ENCODE peak calls at places on chromosomes 4 and X, in ten cellular contexts. Y is GM23248, O is HCT116, H is IMR-90, M is neural progenitor cell, X is MM.1S, C is Karpas-422, B is mammary epithelial cell, E is PC-3, A is H9. S is an unnamed sample.

GRCh38 chr4:26150948-26151347 is 169.9 kb upstream of the RBPJ start:
- DNase-seq in Y (peak; percentile 78), O (no peak), H (peak; percentile 79), M (no peak), X (no peak), C (no peak), B (peak; percentile 5), E (peak; percentile 72), A (no peak), S (no peak)

GRCh38 chr4:79042079-79042674 is 102.9 kb upstream of the PAQR3 start:
- DNase-seq in Y (peak; percentile 57), O (peak; percentile 13), H (peak; percentile 22), M (peak; percentile 48), X (peak; percentile 39), C (peak; percentile 48), B (peak; percentile 2), E (peak; percentile 47), A (no peak), S (peak; percentile 13)

GRCh38 chr4:23219779-23220408 is 527.2 kb downstream of the GBA3 start:
- DNase-seq in Y (no peak), O (no peak), H (no peak), M (no peak), X (no peak), C (no peak), B (no peak), E (no peak), A (no peak), S (no peak)

GRCh38 chr4:90824266-90825167 is 697.3 kb downstream of the CCSER1 start:
- DNase-seq in Y (no peak), O (no peak), H (no peak), M (no peak), X (no peak), C (no peak), B (no peak), E (no peak), A (no peak), S (no peak)

GRCh38 chr4:9944431-9945425 is 76.6 kb downstream of the SLC2A9 start:
- DNase-seq in Y (peak; percentile 43), O (no peak), H (no peak), M (no peak), X (no peak), C (no peak), B (no peak), E (peak; percentile 60), A (no peak), S (no peak)

GRCh38 chr4:8343967-8344331 is 74.4 kb downstream of the HTRA3 start:
- DNase-seq in Y (no peak), O (no peak), H (no peak), M (no peak), X (no peak), C (no peak), B (no peak), E (no peak), A (no peak), S (no peak)

GRCh38 chrX:65406532-65406931 is 128.1 kb downstream of the LAS1L start:
- DNase-seq in Y (peak; percentile 24), O (no peak), H (no peak), M (peak; percentile 2), X (peak; percentile 45), C (no peak), B (no peak), E (no peak), A (peak; percentile 28), S (no peak)

GRCh38 chrX:141468940-141469339 is 115.6 kb downstream of the SPANXA1 start:
- DNase-seq in Y (peak; percentile 60), O (no peak), H (peak; percentile 57), M (no peak), X (no peak), C (no peak), B (peak; percentile 33), E (peak; percentile 85), A (no peak), S (no peak)

GRCh38 chrX:55907968-55908607 is 190.5 kb downstream of the RRAGB start:
- DNase-seq in Y (peak; percentile 56), O (peak; percentile 38), H (no peak), M (peak; percentile 81), X (peak; percentile 65), C (peak; percentile 75), B (peak; percentile 33), E (peak; percentile 77), A (peak; percentile 83), S (peak; percentile 31)

DNA sequence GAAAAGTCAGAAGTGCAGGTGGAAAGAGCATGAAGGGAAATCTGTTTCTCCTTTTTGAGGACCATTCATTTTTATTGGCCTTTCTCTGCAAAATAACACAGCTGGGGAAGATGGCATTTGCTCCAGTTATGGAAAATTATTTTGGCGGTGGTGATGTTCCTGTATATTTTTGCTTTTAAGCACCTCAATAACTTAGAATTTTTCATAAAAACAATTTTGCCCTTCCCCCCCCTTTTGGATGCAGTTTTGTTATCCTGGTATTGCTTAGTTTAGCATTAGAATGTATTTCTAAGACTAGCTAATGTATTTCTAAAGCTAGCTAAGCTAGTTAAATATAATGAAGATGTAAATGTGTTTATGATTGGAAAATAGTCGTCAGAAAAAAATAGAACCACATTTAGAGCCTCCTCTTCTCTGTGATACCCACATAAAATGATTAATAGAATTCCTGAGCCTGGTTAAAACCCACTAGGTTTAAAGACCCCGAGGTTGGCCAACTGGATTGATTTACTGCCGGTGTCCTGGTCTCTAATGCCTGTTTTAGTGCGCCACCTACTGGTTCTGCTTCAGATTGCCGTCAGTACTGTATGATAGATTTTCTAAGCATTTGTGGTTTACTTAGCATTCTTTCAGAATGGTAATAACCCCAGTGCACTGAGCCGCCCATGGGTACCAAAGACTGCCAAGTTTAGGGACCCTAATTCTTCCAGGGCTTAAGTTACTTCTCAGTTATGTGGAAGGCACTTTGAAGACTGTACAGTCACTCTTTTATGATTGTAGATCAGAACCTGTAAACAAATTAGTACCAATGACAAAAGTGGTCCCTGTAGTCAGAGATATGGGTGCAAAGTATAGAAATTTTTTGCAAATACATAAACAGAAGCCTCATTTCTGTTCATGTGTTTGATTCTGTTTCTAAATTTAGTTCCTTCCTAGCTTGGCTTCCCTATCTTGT is 11.4 kb downstream of the KLF3 start:
- DNase-seq in Y (peak; percentile 80), O (peak; percentile 60), H (peak; percentile 88), M (peak; percentile 90), X (peak; percentile 87), C (peak; percentile 92), B (peak; percentile 68), E (peak; percentile 87), A (peak; percentile 72), S (peak; percentile 67)
- H4K20me1 ChIP-seq in Y (peaks cover 13% of the 10 kb centered on the region), O (peaks cover 7% of the 10 kb centered on the region), H (peaks cover 92% of the 10 kb centered on the region), M (peaks cover 87% of the 10 kb centered on the region), X (peaks cover 18% of the 10 kb centered on the region), C (no peaks in the 10 kb centered on the region), B (no peaks in the 10 kb centered on the region), E (peaks cover 22% of the 10 kb centered on the region), A (no peaks in the 10 kb centered on the region), S (peaks cover 16% of the 10 kb centered on the region)

GRCh38 chr4:53854991-53855885 is 209.2 kb downstream of the CHIC2 start:
- DNase-seq in Y (peak; percentile 82), O (no peak), H (peak; percentile 60), M (no peak), X (no peak), C (peak; percentile 82), B (peak; percentile 37), E (peak; percentile 75), A (no peak), S (no peak)
- H4K20me1 ChIP-seq in Y (no peaks in the 10 kb centered on the region), O (no peaks in the 10 kb centered on the region), H (no peaks in the 10 kb centered on the region), M (no peaks in the 10 kb centered on the region), X (no peaks in the 10 kb centered on the region), C (no peaks in the 10 kb centered on the region), B (no peaks in the 10 kb centered on the region), E (no peaks in the 10 kb centered on the region), A (no peaks in the 10 kb centered on the region), S (no peaks in the 10 kb centered on the region)

GRCh38 chr4:113641025-113641431 is 120.5 kb downstream of the CAMK2D start:
- DNase-seq in Y (no peak), O (no peak), H (no peak), M (no peak), X (peak; percentile 30), C (peak; percentile 89), B (no peak), E (no peak), A (no peak), S (no peak)
- H4K20me1 ChIP-seq in Y (peaks cover 4% of the 10 kb centered on the region), O (no peaks in the 10 kb centered on the region), H (peaks cover 38% of the 10 kb centered on the region), M (no peaks in the 10 kb centered on the region), X (no peaks in the 10 kb centered on the region), C (no peaks in the 10 kb centered on the region), B (no peaks in the 10 kb centered on the region), E (no peaks in the 10 kb centered on the region), A (no peaks in the 10 kb centered on the region), S (no peaks in the 10 kb centered on the region)

GRCh38 chr4:145099653-145100052 is 1.5 kb downstream of the ABCE1 start:
- DNase-seq in Y (peak; percentile 41), O (no peak), H (peak; percentile 5), M (no peak), X (peak; percentile 8), C (peak; percentile 72), B (peak; percentile 16), E (peak; percentile 35), A (no peak), S (no peak)
- H4K20me1 ChIP-seq in Y (no peaks in the 10 kb centered on the region), O (peaks cover 13% of the 10 kb centered on the region), H (peaks cover 6% of the 10 kb centered on the region), M (no peaks in the 10 kb centered on the region), X (peaks cover 15% of the 10 kb centered on the region), C (peaks cover 19% of the 10 kb centered on the region), B (no peaks in the 10 kb centered on the region), E (peaks cover 44% of the 10 kb centered on the region), A (no peaks in the 10 kb centered on the region), S (peaks cover 14% of the 10 kb centered on the region)

GRCh38 chr4:40648742-40649281 is 19.1 kb upstream of the RBM47 start:
- DNase-seq in Y (no peak), O (no peak), H (no peak), M (no peak), X (no peak), C (no peak), B (no peak), E (no peak), A (no peak), S (no peak)
- H4K20me1 ChIP-seq in Y (no peaks in the 10 kb centered on the region), O (no peaks in the 10 kb centered on the region), H (no peaks in the 10 kb centered on the region), M (no peaks in the 10 kb centered on the region), X (no peaks in the 10 kb centered on the region), C (no peaks in the 10 kb centered on the region), B (no peaks in the 10 kb centered on the region), E (no peaks in the 10 kb centered on the region), A (no peaks in the 10 kb centered on the region), S (no peaks in the 10 kb centered on the region)

GRCh38 chrX:130083107-130083490 is 27.2 kb downstream of the ELF4 start:
- DNase-seq in Y (no peak), O (no peak), H (no peak), M (peak; percentile 14), X (no peak), C (no peak), B (no peak), E (no peak), A (no peak), S (peak; percentile 51)
- H4K20me1 ChIP-seq in Y (no peaks in the 10 kb centered on the region), O (no peaks in the 10 kb centered on the region), H (peaks cover 49% of the 10 kb centered on the region), M (no peaks in the 10 kb centered on the region), X (no peaks in the 10 kb centered on the region), C (no peaks in the 10 kb centered on the region), B (no peaks in the 10 kb centered on the region), E (no peaks in the 10 kb centered on the region), A (no peaks in the 10 kb centered on the region), S (peaks cover 4% of the 10 kb centered on the region)

GRCh38 chr4:68337522-68337921 is 12.4 kb downstream of the YTHDC1 start:
- DNase-seq in Y (no peak), O (no peak), H (no peak), M (no peak), X (no peak), C (no peak), B (no peak), E (no peak), A (no peak), S (no peak)
- H4K20me1 ChIP-seq in Y (peaks cover 20% of the 10 kb centered on the region), O (peaks cover 17% of the 10 kb centered on the region), H (peaks cover 39% of the 10 kb centered on the region), M (peaks cover 71% of the 10 kb centered on the region), X (peaks cover 41% of the 10 kb centered on the region), C (peaks cover 10% of the 10 kb centered on the region), B (peaks cover 3% of the 10 kb centered on the region), E (peaks cover 65% of the 10 kb centered on the region), A (no peaks in the 10 kb centered on the region), S (peaks cover 16% of the 10 kb centered on the region)